ENCODE peak calls at places on chromosomes 11 and 22, in five cellular contexts. One of them, this sample, is unnamed.

GRCh38 chr22:24157783-24158170 is 23.5 kb upstream of the SUSD2 start:
- DNase-seq in NCI-H1105 treated with DMSO at 0.1 percent for 48 hours: no peak
- DNase-seq in fibroblast of lung: peak
- DNase-seq in germinal center: no peak
- DNase-seq in activated CD4-positive, alpha-beta T cell treated with anti-CD3 and anti-CD28 coated beads, Interleukin-2, amount 50 U/mL, for 1 hour: no peak
- DNase-seq in this sample: no peak

GRCh38 chr11:11987503-11988022 is 20.9 kb downstream of the DKK3 start:
- DNase-seq in NCI-H1105 treated with DMSO at 0.1 percent for 48 hours: no peak
- DNase-seq in germinal center: no peak
- DNase-seq in fibroblast of lung: peak
- DNase-seq in activated CD4-positive, alpha-beta T cell treated with anti-CD3 and anti-CD28 coated beads, Interleukin-2, amount 50 U/mL, for 1 hour: no peak
- DNase-seq in this sample: no peak

GRCh38 chr22:48238966-48239365 is 1476.5 kb downstream of the TBC1D22A start:
- DNase-seq in fibroblast of lung: no peak
- DNase-seq in NCI-H1105 treated with DMSO at 0.1 percent for 48 hours: no peak
- DNase-seq in activated CD4-positive, alpha-beta T cell treated with anti-CD3 and anti-CD28 coated beads, Interleukin-2, amount 50 U/mL, for 1 hour: no peak
- DNase-seq in germinal center: no peak
- DNase-seq in this sample: no peak

GRCh38 chr11:35852056-35852455 is 91.8 kb upstream of the LDLRAD3 start:
- DNase-seq in NCI-H1105 treated with DMSO at 0.1 percent for 48 hours: no peak
- DNase-seq in fibroblast of lung: no peak
- DNase-seq in activated CD4-positive, alpha-beta T cell treated with anti-CD3 and anti-CD28 coated beads, Interleukin-2, amount 50 U/mL, for 1 hour: no peak
- DNase-seq in germinal center: no peak
- DNase-seq in this sample: no peak

GRCh38 chr11:11313426-11313825 is 39.6 kb downstream of the CSNK2A3 start:
- DNase-seq in fibroblast of lung: peak
- DNase-seq in germinal center: no peak
- DNase-seq in activated CD4-positive, alpha-beta T cell treated with anti-CD3 and anti-CD28 coated beads, Interleukin-2, amount 50 U/mL, for 1 hour: no peak
- DNase-seq in NCI-H1105 treated with DMSO at 0.1 percent for 48 hours: no peak
- DNase-seq in this sample: no peak

GRCh38 chr22:32020117-32020516 is 22.9 kb upstream of the SLC5A1 start:
- DNase-seq in fibroblast of lung: peak
- DNase-seq in NCI-H1105 treated with DMSO at 0.1 percent for 48 hours: no peak
- DNase-seq in activated CD4-positive, alpha-beta T cell treated with anti-CD3 and anti-CD28 coated beads, Interleukin-2, amount 50 U/mL, for 1 hour: no peak
- DNase-seq in germinal center: no peak
- DNase-seq in this sample: no peak

GRCh38 chr11:17744151-17744940 is 9.8 kb downstream of the KCNC1 start:
- DNase-seq in fibroblast of lung: peak
- DNase-seq in germinal center: no peak
- DNase-seq in NCI-H1105 treated with DMSO at 0.1 percent for 48 hours: no peak
- DNase-seq in activated CD4-positive, alpha-beta T cell treated with anti-CD3 and anti-CD28 coated beads, Interleukin-2, amount 50 U/mL, for 1 hour: no peak
- DNase-seq in this sample: no peak

GRCh38 chr11:3003396-3004231 is 11.5 kb upstream of the NAP1L4 start:
- DNase-seq in germinal center: no peak
- DNase-seq in activated CD4-positive, alpha-beta T cell treated with anti-CD3 and anti-CD28 coated beads, Interleukin-2, amount 50 U/mL, for 1 hour: no peak
- DNase-seq in NCI-H1105 treated with DMSO at 0.1 percent for 48 hours: no peak
- DNase-seq in fibroblast of lung: peak
- DNase-seq in this sample: no peak

GRCh38 chr11:67614730-67615454 is 8.2 kb downstream of the NDUFV1 start:
- DNase-seq in germinal center: no peak
- DNase-seq in activated CD4-positive, alpha-beta T cell treated with anti-CD3 and anti-CD28 coated beads, Interleukin-2, amount 50 U/mL, for 1 hour: no peak
- DNase-seq in NCI-H1105 treated with DMSO at 0.1 percent for 48 hours: no peak
- DNase-seq in fibroblast of lung: no peak
- DNase-seq in this sample: no peak

GRCh38 chr11:86916330-86916729 is 38.9 kb downstream of the FZD4 start:
- DNase-seq in activated CD4-positive, alpha-beta T cell treated with anti-CD3 and anti-CD28 coated beads, Interleukin-2, amount 50 U/mL, for 1 hour: no peak
- DNase-seq in NCI-H1105 treated with DMSO at 0.1 percent for 48 hours: no peak
- DNase-seq in fibroblast of lung: peak
- DNase-seq in germinal center: no peak
- DNase-seq in this sample: no peak

GRCh38 chr11:73198677-73199076 is 19.4 kb upstream of the P2RY2 start:
- DNase-seq in activated CD4-positive, alpha-beta T cell treated with anti-CD3 and anti-CD28 coated beads, Interleukin-2, amount 50 U/mL, for 1 hour: no peak
- DNase-seq in fibroblast of lung: peak
- DNase-seq in germinal center: no peak
- DNase-seq in NCI-H1105 treated with DMSO at 0.1 percent for 48 hours: no peak
- DNase-seq in this sample: no peak

GRCh38 chr22:19800761-19801244 is 40.2 kb downstream of the TBX1 start:
- DNase-seq in germinal center: no peak
- DNase-seq in fibroblast of lung: peak
- DNase-seq in NCI-H1105 treated with DMSO at 0.1 percent for 48 hours: no peak
- DNase-seq in activated CD4-positive, alpha-beta T cell treated with anti-CD3 and anti-CD28 coated beads, Interleukin-2, amount 50 U/mL, for 1 hour: no peak
- DNase-seq in this sample: peak

GRCh38 chr11:126491092-126491491 is 135.6 kb downstream of the ST3GAL4 start:
- DNase-seq in NCI-H1105 treated with DMSO at 0.1 percent for 48 hours: no peak
- DNase-seq in germinal center: no peak
- DNase-seq in activated CD4-positive, alpha-beta T cell treated with anti-CD3 and anti-CD28 coated beads, Interleukin-2, amount 50 U/mL, for 1 hour: no peak
- DNase-seq in fibroblast of lung: no peak
- DNase-seq in this sample: no peak